ENCODE peak calls at places on chromosomes 16 and 17, in eight cellular contexts. L is adrenal gland, T is lower leg skin, O is suprapubic skin, W is body of pancreas, D is NB4, N is ovary, J is A549. U is an unnamed sample.

GRCh38 chr17:42221886-42222745 is 27.8 kb upstream of the GHDC start:
- DNase-seq in L (peak), T (no peak), O (no peak), W (peak), D (peak), N (no peak), J (peak), U (peak)

GRCh38 chr17:27576429-27577123 is 54.4 kb upstream of the LGALS9 start:
- DNase-seq in L (no peak), T (no peak), O (no peak), W (no peak), D (no peak), N (no peak), J (no peak), U (no peak)

GRCh38 chr16:50269769-50270509 is 3.6 kb downstream of the ADCY7 start:
- DNase-seq in L (no peak), T (no peak), O (no peak), W (no peak), D (no peak), N (no peak), J (no peak), U (no peak)

GRCh38 chr17:14790518-14790917 is 474.6 kb downstream of the PMP22 start:
- DNase-seq in L (no peak), T (no peak), O (no peak), W (no peak), D (peak), N (no peak), J (no peak), U (no peak)

GRCh38 chr17:38653679-38654078 is 21.1 kb downstream of the EPOP start:
- DNase-seq in L (no peak), T (no peak), O (no peak), W (no peak), D (no peak), N (no peak), J (no peak), U (no peak)

GRCh38 chr17:78706271-78706915 is 75.7 kb downstream of the CYTH1 start:
- DNase-seq in L (no peak), T (peak), O (no peak), W (peak), D (no peak), N (no peak), J (peak), U (no peak)

GRCh38 chr16:69286941-69287713 is 24.0 kb upstream of the VPS4A start:
- DNase-seq in L (peak), T (peak), O (no peak), W (peak), D (peak), N (peak), J (peak), U (no peak)

GRCh38 chr16:81626181-81626674 is 152.9 kb upstream of the PLCG2 start:
- DNase-seq in L (no peak), T (no peak), O (no peak), W (no peak), D (no peak), N (no peak), J (no peak), U (no peak)

GRCh38 chr17:44587339-44587738 is 30.1 kb downstream of the FZD2 start:
- DNase-seq in L (peak), T (no peak), O (no peak), W (peak), D (no peak), N (peak), J (peak), U (peak)

GRCh38 chr16:65195998-65196397 is 74.1 kb upstream of the CDH11 start:
- DNase-seq in L (no peak), T (no peak), O (no peak), W (no peak), D (no peak), N (no peak), J (no peak), U (no peak)

GRCh38 chr16:10122546-10122945 is 59.7 kb downstream of the GRIN2A start:
- DNase-seq in L (no peak), T (no peak), O (no peak), W (peak), D (peak), N (no peak), J (peak), U (no peak)

GRCh38 chr17:54969658-54970572 is 1.4 kb downstream of the STXBP4 start:
- DNase-seq in L (no peak), T (no peak), O (no peak), W (no peak), D (no peak), N (no peak), J (no peak), U (no peak)

GRCh38 chr17:66347661-66348604 is 45.5 kb downstream of the PRKCA start:
- DNase-seq in L (no peak), T (no peak), O (no peak), W (no peak), D (no peak), N (no peak), J (no peak), U (no peak)

GRCh38 chr16:9308300-9309209 is 217.1 kb downstream of the HAPSTR1 start:
- DNase-seq in L (peak), T (no peak), O (no peak), W (peak), D (no peak), N (no peak), J (no peak), U (no peak)

GRCh38 chr17:82269138-82269881 is 4.2 kb downstream of the CSNK1D start:
- DNase-seq in L (no peak), T (no peak), O (no peak), W (no peak), D (no peak), N (no peak), J (no peak), U (no peak)

GRCh38 chr17:42659079-42659931 is at the start of gene TUBG2:
- DNase-seq in L (peak), T (peak), O (no peak), W (peak), D (peak), N (peak), J (peak), U (peak)

GRCh38 chr17:81044764-81045589 is 10.0 kb downstream of the BAIAP2 start:
- DNase-seq in L (peak), T (peak), O (peak), W (peak), D (no peak), N (peak), J (no peak), U (no peak)

GRCh38 chr17:19399750-19400450 is 11.1 kb upstream of the RNF112 start:
- DNase-seq in L (no peak), T (no peak), O (peak), W (no peak), D (no peak), N (no peak), J (no peak), U (no peak)

GRCh38 chr16:4882261-4882632 is 35.0 kb downstream of the UBN1 start:
- DNase-seq in L (no peak), T (no peak), O (no peak), W (no peak), D (no peak), N (peak), J (no peak), U (no peak)

GRCh38 chr17:77894126-77894956 is 64.2 kb upstream of the TNRC6C start:
- DNase-seq in L (no peak), T (no peak), O (no peak), W (no peak), D (no peak), N (no peak), J (no peak), U (no peak)

GRCh38 chr16:64920211-64920610 is 201.7 kb downstream of the CDH11 start:
- DNase-seq in L (no peak), T (no peak), O (no peak), W (no peak), D (no peak), N (no peak), J (no peak), U (no peak)

GRCh38 chr17:20086416-20087074 is 77.4 kb downstream of the SPECC1 start:
- DNase-seq in L (no peak), T (no peak), O (no peak), W (no peak), D (peak), N (no peak), J (no peak), U (no peak)

GRCh38 chr17:11495616-11496015 is 102.7 kb upstream of the DNAH9 start:
- DNase-seq in L (no peak), T (no peak), O (no peak), W (no peak), D (no peak), N (no peak), J (no peak), U (no peak)

GRCh38 chr17:9646556-9646905 is 1.2 kb downstream of the USP43 start:
- DNase-seq in L (no peak), T (no peak), O (peak), W (no peak), D (no peak), N (no peak), J (no peak), U (no peak)

GRCh38 chr16:60740033-60740696 is 1296.1 kb downstream of the CDH8 start:
- DNase-seq in L (no peak), T (no peak), O (no peak), W (no peak), D (no peak), N (no peak), J (no peak), U (no peak)

GRCh38 chr17:79947351-79948031 is 88.2 kb downstream of the TBC1D16 start:
- DNase-seq in L (peak), T (no peak), O (peak), W (no peak), D (peak), N (no peak), J (no peak), U (peak)

GRCh38 chr16:63702981-63703590 is 1418.8 kb downstream of the CDH11 start:
- DNase-seq in L (no peak), T (no peak), O (no peak), W (peak), D (no peak), N (no peak), J (no peak), U (no peak)

GRCh38 chr16:84442416-84443145 is 61.9 kb downstream of the MEAK7 start:
- DNase-seq in L (no peak), T (no peak), O (no peak), W (no peak), D (no peak), N (no peak), J (no peak), U (no peak)

GRCh38 chr16:59684911-59685310 is 950.8 kb upstream of the GOT2 start:
- DNase-seq in L (no peak), T (no peak), O (no peak), W (no peak), D (no peak), N (no peak), J (no peak), U (no peak)

GRCh38 chr16:56611281-56611833 is 3.0 kb downstream of the MT2A start:
- DNase-seq in L (peak), T (no peak), O (no peak), W (peak), D (no peak), N (peak), J (no peak), U (no peak)

GRCh38 chr16:11149011-11149616 is 106.9 kb downstream of the SOCS1 start:
- DNase-seq in L (peak), T (no peak), O (no peak), W (no peak), D (no peak), N (no peak), J (no peak), U (peak)

GRCh38 chr16:78953526-78953925 is 647.0 kb downstream of the MAF start:
- DNase-seq in L (no peak), T (no peak), O (no peak), W (no peak), D (no peak), N (no peak), J (no peak), U (no peak)

GRCh38 chr17:1414001-1414574 is 14.1 kb upstream of the YWHAE start:
- DNase-seq in L (no peak), T (no peak), O (no peak), W (no peak), D (no peak), N (no peak), J (no peak), U (no peak)

GRCh38 chr16:54125751-54126655 is 160.6 kb downstream of the IRX3 start:
- DNase-seq in L (no peak), T (no peak), O (no peak), W (no peak), D (peak), N (no peak), J (no peak), U (no peak)

GRCh38 chr17:43967251-43967875 is 13.6 kb upstream of the PYY start:
- DNase-seq in L (no peak), T (no peak), O (no peak), W (no peak), D (no peak), N (no peak), J (no peak), U (no peak)

GRCh38 chr16:967546-968295 is 3.1 kb downstream of the LMF1 start:
- DNase-seq in L (no peak), T (no peak), O (peak), W (no peak), D (no peak), N (no peak), J (no peak), U (no peak)

GRCh38 chr16:73152731-73153130 is 104.8 kb upstream of the ZFHX3 start:
- DNase-seq in L (no peak), T (no peak), O (no peak), W (no peak), D (no peak), N (no peak), J (no peak), U (no peak)

GRCh38 chr16:81136331-81137011 is 40.3 kb upstream of the GCSH start:
- DNase-seq in L (no peak), T (no peak), O (no peak), W (no peak), D (no peak), N (no peak), J (no peak), U (no peak)

DNA sequence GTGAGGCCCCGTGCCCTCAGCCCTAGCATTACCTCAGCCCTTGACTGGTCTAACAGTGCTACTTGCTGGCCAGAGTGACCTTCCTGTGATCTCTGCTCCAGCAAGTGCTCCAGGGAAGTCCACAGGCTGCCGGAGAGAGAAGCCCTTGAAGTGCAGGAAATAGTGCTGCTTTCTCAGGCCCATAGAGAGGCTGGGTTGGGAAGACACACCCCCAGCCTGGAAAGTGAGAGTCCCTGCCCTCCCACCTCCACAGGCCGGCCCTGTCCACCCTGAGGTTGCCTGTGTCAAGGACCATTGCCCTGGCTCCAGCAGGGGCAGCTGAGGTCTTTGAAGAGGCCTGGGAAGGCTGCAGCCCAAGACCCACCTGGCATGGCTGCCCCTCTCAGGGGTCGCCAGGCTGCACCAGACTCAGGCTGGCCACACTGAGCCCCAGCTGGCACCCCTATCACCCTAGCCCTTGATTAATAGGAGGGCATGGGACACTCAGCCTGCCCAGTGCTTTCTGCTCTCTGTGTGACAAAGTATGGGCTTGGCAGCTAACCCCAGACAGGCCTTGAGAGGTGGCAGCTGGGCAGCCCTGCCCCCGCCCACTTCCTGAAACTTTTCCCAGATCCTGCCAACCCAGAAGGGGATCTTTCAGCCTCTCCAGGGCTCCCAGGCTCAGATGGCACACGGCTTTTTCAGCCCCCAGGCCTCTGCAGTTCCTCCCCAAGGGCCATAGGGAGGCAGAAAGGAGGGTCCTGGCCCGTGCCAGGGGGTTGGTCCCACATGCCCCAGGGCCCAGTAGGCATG is 21.7 kb downstream of the ATP6V0D1 start:
- DNase-seq in L (peak), T (no peak), O (no peak), W (peak), D (no peak), N (no peak), J (no peak), U (no peak)
- TF ChIP-seq POLR2A in L (no peak), T (no peak), O (no peak), W (peak), D (no peak), N (no peak), J (no peak), U (no peak)

DNA sequence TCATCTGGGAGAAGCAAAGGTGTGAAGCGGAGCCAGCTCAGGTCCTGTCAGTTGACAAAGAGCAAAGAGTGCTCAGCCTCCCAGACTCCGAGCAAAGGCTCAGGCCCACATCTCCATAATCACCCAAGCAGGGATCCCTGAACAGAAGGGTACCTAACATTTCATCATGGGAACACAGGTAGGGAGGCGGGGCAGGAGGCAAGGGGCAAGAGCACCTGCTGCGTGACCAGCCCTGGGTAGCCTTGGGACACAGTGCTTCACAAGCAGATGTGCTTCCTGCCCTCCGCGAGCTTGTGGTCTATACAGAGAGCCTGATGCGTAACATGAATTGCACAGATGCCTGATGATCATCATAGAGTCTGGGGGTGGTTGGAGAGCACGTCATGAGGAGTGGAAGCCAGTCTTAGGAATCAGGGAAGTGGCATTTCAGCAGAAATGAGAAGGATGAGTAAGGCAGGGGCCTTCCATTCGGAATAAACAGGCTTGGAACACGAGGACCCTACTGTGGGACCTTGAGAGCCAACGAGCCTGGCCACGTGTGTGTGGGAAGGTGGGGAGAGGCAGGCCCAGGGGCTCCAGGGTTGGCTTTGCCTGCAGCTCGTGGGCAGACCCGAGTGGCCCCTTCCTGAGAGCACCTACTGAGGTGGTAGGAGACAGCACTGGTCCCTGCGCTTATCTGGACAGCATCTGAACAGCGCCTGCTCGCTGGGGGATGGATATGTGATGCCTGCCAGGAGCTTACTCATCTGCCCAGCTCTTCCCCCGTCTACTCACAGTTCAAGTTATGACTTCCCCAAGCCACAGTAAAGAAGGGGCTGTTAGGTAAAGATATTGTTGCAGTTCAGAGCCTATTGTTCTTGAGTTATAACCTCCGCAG is 125.8 kb downstream of the CCDC182 start:
- DNase-seq in L (peak), T (no peak), O (peak), W (no peak), D (no peak), N (no peak), J (no peak), U (peak)
- TF ChIP-seq POLR2A in L (no peak), T (no peak), O (no peak), W (no peak), D (no peak), N (no peak), J (no peak), U (no peak)

GRCh38 chr17:63832455-63832854 is 5.0 kb upstream of the FTSJ3 start:
- DNase-seq in L (no peak), T (no peak), O (no peak), W (no peak), D (no peak), N (no peak), J (no peak), U (no peak)

GRCh38 chr17:63830904-63831491 is 3.5 kb upstream of the FTSJ3 start:
- DNase-seq in L (no peak), T (no peak), O (no peak), W (no peak), D (no peak), N (no peak), J (no peak), U (no peak)

GRCh38 chr17:63831505-63831904 is 4.0 kb upstream of the FTSJ3 start:
- DNase-seq in L (no peak), T (no peak), O (no peak), W (no peak), D (no peak), N (no peak), J (no peak), U (no peak)

GRCh38 chr17:63833026-63833740 is 5.7 kb upstream of the FTSJ3 start:
- DNase-seq in L (no peak), T (no peak), O (no peak), W (no peak), D (no peak), N (no peak), J (no peak), U (no peak)

DNA sequence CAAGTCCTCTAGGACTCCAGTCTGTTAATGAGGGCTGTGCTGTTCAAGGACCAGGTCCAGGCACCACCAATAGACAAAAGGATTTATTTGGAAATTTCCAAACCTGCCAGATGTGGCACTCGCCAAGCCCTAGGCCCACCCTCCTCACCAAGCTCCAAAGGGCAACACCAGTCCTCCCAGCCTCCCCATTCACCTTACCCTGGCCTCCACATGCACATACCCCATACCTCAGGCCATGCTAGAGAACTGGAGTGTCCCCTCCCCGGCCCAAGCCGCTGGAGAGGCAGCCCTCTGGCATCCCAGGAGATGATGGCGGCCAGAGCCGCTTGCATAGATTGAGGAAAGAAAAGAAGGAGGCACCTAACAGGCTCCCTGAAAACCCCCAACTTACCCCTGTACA is 4.6 kb upstream of the FTSJ3 start:
- DNase-seq in L (no peak), T (no peak), O (no peak), W (no peak), D (no peak), N (no peak), J (no peak), U (no peak)
- TF ChIP-seq POLR2A in L (no peak), T (no peak), O (no peak), W (no peak), D (no peak), N (no peak), J (no peak), U (no peak)

DNA sequence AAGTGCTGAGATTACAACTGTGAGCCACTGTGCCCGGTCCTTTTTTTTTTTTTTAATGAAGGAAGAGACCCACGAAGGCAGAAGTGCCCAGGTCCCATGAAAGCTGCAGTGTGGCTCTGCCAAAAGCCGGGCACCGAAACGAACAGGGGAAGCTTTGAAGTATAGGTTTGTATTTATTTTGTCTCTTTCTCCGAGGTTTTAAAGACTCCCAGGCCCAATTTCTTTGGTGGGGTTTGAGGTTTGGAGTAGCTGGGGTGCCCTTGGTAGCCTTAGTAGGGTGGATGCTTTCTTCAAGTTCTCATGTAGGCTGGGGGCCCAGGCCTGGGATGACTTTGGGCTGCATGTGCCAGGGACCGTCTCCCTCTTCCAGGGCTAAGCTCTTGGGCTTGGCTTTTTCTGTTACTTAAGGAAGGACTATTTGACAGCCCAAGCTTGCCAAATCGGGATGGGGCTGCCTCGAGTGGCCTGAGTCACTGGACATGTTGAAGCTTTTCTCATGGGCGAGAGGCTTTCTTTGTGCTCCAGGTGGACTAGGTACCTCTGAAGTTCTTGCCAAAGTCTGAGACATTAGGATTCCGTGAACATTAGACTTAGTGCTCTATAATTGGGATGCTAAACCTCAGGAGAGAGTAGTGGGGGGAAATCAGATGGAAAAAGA is 66.3 kb downstream of the WIPI1 start:
- DNase-seq in L (no peak), T (no peak), O (peak), W (no peak), D (no peak), N (no peak), J (no peak), U (no peak)
- TF ChIP-seq POLR2A in L (no peak), T (no peak), O (no peak), W (no peak), D (no peak), N (no peak), J (no peak), U (no peak)

U was measured in H54.